ENCODE peak calls at places on chromosomes 13 and 19, in six cellular contexts. O, Z, H, Q, G and C are unnamed samples. For H3K4me1, the result is how much of the 10 kb centered on the place peaks cover.

GRCh38 chr19:16901491-16902175 is 12.8 kb downstream of the F2RL3 start:
- DNase-seq in O (no peak), Z (no peak), H (no peak), Q (no peak), G (no peak), C (no peak)

GRCh38 chr13:49098771-49099512 is 121.2 kb upstream of the MLNR start:
- DNase-seq in O (no peak), Z (no peak), H (no peak), Q (no peak), G (no peak), C (no peak)

GRCh38 chr19:17076539-17076919 is 952 bp downstream of the MYO9B start:
- DNase-seq in O (no peak), Z (no peak), H (no peak), Q (peak), G (no peak), C (no peak)

GRCh38 chr13:21733475-21734311 is 62.8 kb downstream of the FGF9 start:
- DNase-seq in O (no peak), Z (no peak), H (no peak), Q (no peak), G (no peak), C (no peak)

GRCh38 chr19:17215125-17215971 is at the start of gene USE1:
- DNase-seq in O (peak), Z (peak), H (peak), Q (peak), G (peak), C (peak)

GRCh38 chr19:16233836-16234551 is 36.3 kb downstream of the AP1M1 start:
- DNase-seq in O (no peak), Z (no peak), H (no peak), Q (no peak), G (no peak), C (no peak)

GRCh38 chr19:44890366-44891015 is 563 bp upstream of the TOMM40 start:
- DNase-seq in O (no peak), Z (peak), H (no peak), Q (no peak), G (peak), C (peak)

GRCh38 chr13:110387451-110388140 is 80.5 kb downstream of the COL4A2 start:
- DNase-seq in O (no peak), Z (peak), H (no peak), Q (no peak), G (no peak), C (peak)

GRCh38 chr13:106527806-106528205 is 7.7 kb downstream of the EFNB2 start:
- DNase-seq in O (no peak), Z (no peak), H (no peak), Q (no peak), G (no peak), C (no peak)

GRCh38 chr13:39612023-39612637 is 9.1 kb upstream of the LHFPL6 start:
- DNase-seq in O (peak), Z (peak), H (peak), Q (peak), G (peak), C (peak)

GRCh38 chr13:28325022-28325421 is 169.9 kb downstream of the FLT1 start:
- DNase-seq in O (no peak), Z (no peak), H (no peak), Q (no peak), G (no peak), C (no peak)

DNA sequence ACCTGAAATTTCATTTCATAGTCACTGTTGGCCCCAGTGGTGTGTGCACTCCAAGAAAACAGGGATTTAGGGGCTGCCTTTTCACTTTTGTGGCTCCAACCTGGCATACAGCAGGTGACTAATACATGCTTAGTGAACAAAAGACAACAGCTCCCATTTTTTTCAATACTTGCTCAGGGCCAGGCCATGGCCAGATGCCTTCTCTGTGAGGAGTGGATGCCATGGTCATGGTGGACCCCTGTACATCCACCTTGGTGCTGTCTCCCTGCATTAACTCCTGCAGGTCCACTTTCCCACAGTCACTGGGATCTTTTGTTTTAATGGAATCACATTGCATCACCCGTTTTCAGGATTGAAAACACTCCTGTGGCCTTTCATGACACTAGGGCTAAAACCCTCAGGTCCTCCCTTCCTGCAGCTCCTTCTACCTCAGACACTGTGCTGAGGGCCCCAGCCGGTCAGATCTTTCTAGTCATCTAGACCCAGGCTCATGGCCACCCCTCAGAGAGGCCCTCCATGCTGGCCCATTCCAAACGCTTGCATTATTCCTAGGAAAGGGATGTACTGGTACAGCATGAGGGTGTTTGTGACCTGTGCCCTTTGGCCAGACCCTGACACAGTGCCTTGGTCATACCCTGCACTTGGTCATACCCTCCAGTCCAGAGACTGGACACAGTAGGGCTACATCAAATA is 1.2 kb upstream of the TMEM147 start:
- DNase-seq in O (no peak), Z (no peak), H (no peak), Q (no peak), G (no peak), C (no peak)
- TF ChIP-seq CTCF in O (no peak), Z (no peak), H (no peak), Q (no peak), G (no peak), C (no peak)

DNA sequence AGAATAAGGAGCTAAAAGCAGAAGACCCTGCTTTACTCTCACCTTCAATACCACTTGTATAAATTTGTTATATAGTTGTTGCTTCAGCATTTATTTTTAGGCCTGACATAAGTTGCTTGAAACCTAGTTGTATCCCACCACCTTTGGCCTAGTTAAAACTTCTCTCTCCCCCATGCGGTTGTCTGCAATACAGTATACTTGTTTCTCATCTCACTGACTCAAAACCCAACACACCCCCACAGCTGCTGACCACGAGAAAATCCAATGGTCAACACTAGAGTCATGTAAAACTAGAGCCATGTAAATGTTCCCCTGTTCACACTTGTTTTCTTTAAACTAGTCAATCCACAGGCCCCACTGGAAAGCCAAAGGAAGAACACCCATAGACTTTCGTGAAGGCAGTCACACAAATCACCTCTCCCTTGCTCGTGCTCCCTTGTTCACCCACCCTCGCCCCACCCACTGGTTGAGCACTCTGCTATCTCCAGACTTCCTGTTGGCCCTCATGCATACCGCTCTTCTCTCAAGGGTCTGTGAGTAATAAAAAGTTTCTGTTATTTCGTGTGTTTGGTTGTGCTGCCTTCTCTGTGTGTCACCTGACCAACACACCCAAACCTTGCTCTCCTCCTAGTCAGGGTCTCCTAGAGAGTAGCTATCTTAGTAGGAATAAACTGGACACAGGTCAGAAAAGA is 12.9 kb upstream of the CCDC169 start:
- DNase-seq in O (no peak), Z (no peak), H (no peak), Q (no peak), G (peak), C (no peak)
- H3K4me1 ChIP-seq in O (under half), Z (under half), H (under half), Q (under half), G (under half), C (under half)

DNA sequence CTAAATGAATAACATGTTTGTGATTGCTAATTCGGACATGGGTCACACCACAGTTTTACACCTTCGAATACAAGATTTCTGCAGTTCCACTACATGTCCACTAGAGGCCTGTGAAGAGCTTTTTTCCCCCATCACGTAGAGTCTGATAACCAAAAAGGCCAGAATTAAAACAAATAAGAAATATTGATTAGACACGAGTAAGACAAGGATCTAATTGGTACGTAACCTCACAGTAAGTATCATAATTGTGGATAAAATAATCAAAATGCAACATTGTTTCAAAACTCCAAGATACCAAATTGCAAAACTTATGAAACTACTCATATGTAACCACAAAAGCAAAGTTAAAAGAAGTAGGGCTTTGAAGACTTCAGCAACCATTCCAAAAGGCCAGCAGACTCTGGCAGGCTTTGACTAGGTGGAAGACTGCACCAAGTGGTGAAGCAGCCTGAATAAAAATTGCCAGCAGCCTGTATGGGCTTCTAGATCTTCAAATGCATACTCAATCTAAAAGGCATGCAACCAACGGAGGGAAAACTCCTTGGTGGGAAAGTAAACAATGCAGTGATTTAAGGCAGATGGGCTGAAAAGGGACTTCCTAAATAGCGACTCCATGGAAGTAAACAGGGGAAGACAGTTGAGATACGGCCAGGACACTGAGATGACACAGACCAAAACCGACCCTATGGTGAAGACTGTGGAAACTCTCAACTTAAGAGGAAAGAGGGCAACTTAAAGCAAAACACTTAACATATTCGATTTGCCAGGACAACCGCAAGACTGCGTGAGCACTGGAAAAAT is 56.7 kb downstream of the STARD13 start:
- DNase-seq in O (no peak), Z (no peak), H (no peak), Q (no peak), G (peak), C (peak)
- H3K4me3 ChIP-seq in O (no peak), Z (no peak), H (no peak), Q (no peak), G (peak), C (no peak)

GRCh38 chr13:20326809-20327208 is 94.7 kb upstream of the GJB6 start:
- DNase-seq in O (no peak), Z (no peak), H (no peak), Q (no peak), G (no peak), C (no peak)

GRCh38 chr13:20331949-20332348 is 99.8 kb upstream of the GJB6 start:
- DNase-seq in O (no peak), Z (no peak), H (no peak), Q (no peak), G (no peak), C (no peak)

GRCh38 chr13:20334309-20334708 is 102.2 kb upstream of the GJB6 start:
- DNase-seq in O (no peak), Z (no peak), H (no peak), Q (no peak), G (no peak), C (no peak)

GRCh38 chr13:20332361-20333096 is 100.4 kb upstream of the GJB6 start:
- DNase-seq in O (no peak), Z (no peak), H (no peak), Q (no peak), G (peak), C (no peak)

GRCh38 chr13:20331419-20331818 is 99.3 kb upstream of the GJB6 start:
- DNase-seq in O (no peak), Z (no peak), H (no peak), Q (no peak), G (no peak), C (no peak)
- TF ChIP-seq CTCF in O (no peak), Z (no peak), H (no peak), Q (no peak), G (no peak), C (no peak)

GRCh38 chr19:12938054-12938535 is 314 bp upstream of the CALR start:
- DNase-seq in O (peak), Z (peak), H (peak), Q (peak), G (peak), C (peak)
- H3K4me1 ChIP-seq in O (half or more), Z (under half), H (under half), Q (half or more), G (under half), C (under half)